ENCODE peak calls at places on chromosomes 4 and X, in four cellular contexts. One of them, this sample, is unnamed.

GRCh38 chrX:120560405-120560841 is 339 bp downstream of the CUL4B start:
- DNase-seq in NCI-H748 treated with DMSO at 0.1 percent for 48 hours: no peak
- DNase-seq in COR-L47: no peak
- DNase-seq in stimulated activated naive CD8-positive, alpha-beta T cell treated with anti-CD3 and anti-CD28 coated beads, Interleukin-15, Interleukin-2, amounts not matched to agents 100 U/mL and 50 U/mL, for 24 hours: peak; percentile 37
- DNase-seq in this sample: peak; percentile 24

GRCh38 chrX:123860506-123860840 is 620 bp downstream of the XIAP start:
- DNase-seq in NCI-H748 treated with DMSO at 0.1 percent for 48 hours: peak; percentile 15
- DNase-seq in COR-L47: no peak
- DNase-seq in stimulated activated naive CD8-positive, alpha-beta T cell treated with anti-CD3 and anti-CD28 coated beads, Interleukin-15, Interleukin-2, amounts not matched to agents 100 U/mL and 50 U/mL, for 24 hours: no peak
- DNase-seq in this sample: peak; percentile 2

GRCh38 chr4:40621229-40621591 is 8.5 kb downstream of the RBM47 start:
- DNase-seq in NCI-H748 treated with DMSO at 0.1 percent for 48 hours: no peak
- DNase-seq in COR-L47: no peak
- DNase-seq in stimulated activated naive CD8-positive, alpha-beta T cell treated with anti-CD3 and anti-CD28 coated beads, Interleukin-15, Interleukin-2, amounts not matched to agents 100 U/mL and 50 U/mL, for 24 hours: no peak
- DNase-seq in this sample: no peak

GRCh38 chr4:40301592-40301991 is 33.5 kb upstream of the CHRNA9 start:
- DNase-seq in NCI-H748 treated with DMSO at 0.1 percent for 48 hours: no peak
- DNase-seq in COR-L47: no peak
- DNase-seq in stimulated activated naive CD8-positive, alpha-beta T cell treated with anti-CD3 and anti-CD28 coated beads, Interleukin-15, Interleukin-2, amounts not matched to agents 100 U/mL and 50 U/mL, for 24 hours: peak; percentile 49
- DNase-seq in this sample: peak; percentile 49

GRCh38 chr4:61468091-61468720 is 268.1 kb downstream of the ADGRL3 start:
- DNase-seq in NCI-H748 treated with DMSO at 0.1 percent for 48 hours: no peak
- DNase-seq in COR-L47: no peak
- DNase-seq in stimulated activated naive CD8-positive, alpha-beta T cell treated with anti-CD3 and anti-CD28 coated beads, Interleukin-15, Interleukin-2, amounts not matched to agents 100 U/mL and 50 U/mL, for 24 hours: no peak
- DNase-seq in this sample: no peak

GRCh38 chr4:186876961-186877626 is 153.4 kb upstream of the FAT1 start:
- DNase-seq in NCI-H748 treated with DMSO at 0.1 percent for 48 hours: no peak
- DNase-seq in COR-L47: no peak
- DNase-seq in stimulated activated naive CD8-positive, alpha-beta T cell treated with anti-CD3 and anti-CD28 coated beads, Interleukin-15, Interleukin-2, amounts not matched to agents 100 U/mL and 50 U/mL, for 24 hours: no peak
- DNase-seq in this sample: no peak

GRCh38 chr4:119025916-119026661 is 109.5 kb upstream of the MYOZ2 start:
- DNase-seq in NCI-H748 treated with DMSO at 0.1 percent for 48 hours: no peak
- DNase-seq in COR-L47: no peak
- DNase-seq in stimulated activated naive CD8-positive, alpha-beta T cell treated with anti-CD3 and anti-CD28 coated beads, Interleukin-15, Interleukin-2, amounts not matched to agents 100 U/mL and 50 U/mL, for 24 hours: no peak
- DNase-seq in this sample: no peak

GRCh38 chrX:24902808-24903207 is 113.0 kb downstream of the ARX start:
- DNase-seq in NCI-H748 treated with DMSO at 0.1 percent for 48 hours: no peak
- DNase-seq in COR-L47: no peak
- DNase-seq in stimulated activated naive CD8-positive, alpha-beta T cell treated with anti-CD3 and anti-CD28 coated beads, Interleukin-15, Interleukin-2, amounts not matched to agents 100 U/mL and 50 U/mL, for 24 hours: no peak
- DNase-seq in this sample: no peak

GRCh38 chr4:180058731-180059215 is 2184.4 kb upstream of the TENM3 start:
- DNase-seq in NCI-H748 treated with DMSO at 0.1 percent for 48 hours: peak; percentile 44
- DNase-seq in COR-L47: peak; percentile 14
- DNase-seq in stimulated activated naive CD8-positive, alpha-beta T cell treated with anti-CD3 and anti-CD28 coated beads, Interleukin-15, Interleukin-2, amounts not matched to agents 100 U/mL and 50 U/mL, for 24 hours: peak; percentile 5
- DNase-seq in this sample: no peak

GRCh38 chr4:48340276-48340904 is 939 bp upstream of the SLAIN2 start:
- DNase-seq in NCI-H748 treated with DMSO at 0.1 percent for 48 hours: no peak
- DNase-seq in COR-L47: no peak
- DNase-seq in stimulated activated naive CD8-positive, alpha-beta T cell treated with anti-CD3 and anti-CD28 coated beads, Interleukin-15, Interleukin-2, amounts not matched to agents 100 U/mL and 50 U/mL, for 24 hours: no peak
- DNase-seq in this sample: no peak

GRCh38 chr4:166422475-166422874 is 549.4 kb downstream of the TLL1 start:
- DNase-seq in NCI-H748 treated with DMSO at 0.1 percent for 48 hours: no peak
- DNase-seq in COR-L47: no peak
- DNase-seq in stimulated activated naive CD8-positive, alpha-beta T cell treated with anti-CD3 and anti-CD28 coated beads, Interleukin-15, Interleukin-2, amounts not matched to agents 100 U/mL and 50 U/mL, for 24 hours: no peak
- DNase-seq in this sample: no peak

GRCh38 chrX:40144576-40144975 is 46.8 kb upstream of the BCOR start:
- DNase-seq in NCI-H748 treated with DMSO at 0.1 percent for 48 hours: no peak
- DNase-seq in COR-L47: no peak
- DNase-seq in stimulated activated naive CD8-positive, alpha-beta T cell treated with anti-CD3 and anti-CD28 coated beads, Interleukin-15, Interleukin-2, amounts not matched to agents 100 U/mL and 50 U/mL, for 24 hours: no peak
- DNase-seq in this sample: no peak

GRCh38 chr4:2036866-2037265 is 22.3 kb upstream of the NAT8L start:
- DNase-seq in NCI-H748 treated with DMSO at 0.1 percent for 48 hours: no peak
- DNase-seq in COR-L47: no peak
- DNase-seq in stimulated activated naive CD8-positive, alpha-beta T cell treated with anti-CD3 and anti-CD28 coated beads, Interleukin-15, Interleukin-2, amounts not matched to agents 100 U/mL and 50 U/mL, for 24 hours: no peak
- DNase-seq in this sample: no peak

GRCh38 chr4:184473515-184474260 is 662 bp downstream of the IRF2 start:
- DNase-seq in NCI-H748 treated with DMSO at 0.1 percent for 48 hours: no peak
- DNase-seq in COR-L47: peak; percentile 39
- DNase-seq in stimulated activated naive CD8-positive, alpha-beta T cell treated with anti-CD3 and anti-CD28 coated beads, Interleukin-15, Interleukin-2, amounts not matched to agents 100 U/mL and 50 U/mL, for 24 hours: peak; percentile 56
- DNase-seq in this sample: peak; percentile 25

GRCh38 chrX:53223955-53224859 is 800 bp downstream of the KDM5C start:
- DNase-seq in NCI-H748 treated with DMSO at 0.1 percent for 48 hours: no peak
- DNase-seq in COR-L47: no peak
- DNase-seq in stimulated activated naive CD8-positive, alpha-beta T cell treated with anti-CD3 and anti-CD28 coated beads, Interleukin-15, Interleukin-2, amounts not matched to agents 100 U/mL and 50 U/mL, for 24 hours: peak; percentile 6
- DNase-seq in this sample: no peak

GRCh38 chr4:4377683-4378082 is 9.2 kb upstream of the NSG1 start:
- DNase-seq in NCI-H748 treated with DMSO at 0.1 percent for 48 hours: no peak
- DNase-seq in COR-L47: no peak
- DNase-seq in stimulated activated naive CD8-positive, alpha-beta T cell treated with anti-CD3 and anti-CD28 coated beads, Interleukin-15, Interleukin-2, amounts not matched to agents 100 U/mL and 50 U/mL, for 24 hours: no peak
- DNase-seq in this sample: no peak

GRCh38 chrX:106302304-106302703 is 134.2 kb downstream of the PWWP3B start:
- DNase-seq in NCI-H748 treated with DMSO at 0.1 percent for 48 hours: no peak
- DNase-seq in COR-L47: no peak
- DNase-seq in stimulated activated naive CD8-positive, alpha-beta T cell treated with anti-CD3 and anti-CD28 coated beads, Interleukin-15, Interleukin-2, amounts not matched to agents 100 U/mL and 50 U/mL, for 24 hours: no peak
- DNase-seq in this sample: no peak

GRCh38 chrX:45164021-45164621 is 36.6 kb downstream of the DIPK2B start:
- DNase-seq in NCI-H748 treated with DMSO at 0.1 percent for 48 hours: no peak
- DNase-seq in COR-L47: no peak
- DNase-seq in stimulated activated naive CD8-positive, alpha-beta T cell treated with anti-CD3 and anti-CD28 coated beads, Interleukin-15, Interleukin-2, amounts not matched to agents 100 U/mL and 50 U/mL, for 24 hours: no peak
- DNase-seq in this sample: no peak

GRCh38 chr4:62640296-62640695 is 1440.2 kb downstream of the ADGRL3 start:
- DNase-seq in NCI-H748 treated with DMSO at 0.1 percent for 48 hours: no peak
- DNase-seq in COR-L47: peak; percentile 18
- DNase-seq in stimulated activated naive CD8-positive, alpha-beta T cell treated with anti-CD3 and anti-CD28 coated beads, Interleukin-15, Interleukin-2, amounts not matched to agents 100 U/mL and 50 U/mL, for 24 hours: no peak
- DNase-seq in this sample: no peak

GRCh38 chr4:30714408-30715031 is 5.6 kb upstream of the PCDH7 start:
- DNase-seq in NCI-H748 treated with DMSO at 0.1 percent for 48 hours: peak; percentile 3
- DNase-seq in COR-L47: peak; percentile 52
- DNase-seq in stimulated activated naive CD8-positive, alpha-beta T cell treated with anti-CD3 and anti-CD28 coated beads, Interleukin-15, Interleukin-2, amounts not matched to agents 100 U/mL and 50 U/mL, for 24 hours: no peak
- DNase-seq in this sample: no peak

GRCh38 chr4:82515705-82516104 is 46.1 kb downstream of the TMEM150C start:
- DNase-seq in NCI-H748 treated with DMSO at 0.1 percent for 48 hours: no peak
- DNase-seq in COR-L47: peak; percentile 8
- DNase-seq in stimulated activated naive CD8-positive, alpha-beta T cell treated with anti-CD3 and anti-CD28 coated beads, Interleukin-15, Interleukin-2, amounts not matched to agents 100 U/mL and 50 U/mL, for 24 hours: no peak
- DNase-seq in this sample: no peak

GRCh38 chrX:47175588-47175980 is 18.0 kb upstream of the UBA1 start:
- DNase-seq in NCI-H748 treated with DMSO at 0.1 percent for 48 hours: no peak
- DNase-seq in COR-L47: no peak
- DNase-seq in stimulated activated naive CD8-positive, alpha-beta T cell treated with anti-CD3 and anti-CD28 coated beads, Interleukin-15, Interleukin-2, amounts not matched to agents 100 U/mL and 50 U/mL, for 24 hours: no peak
- DNase-seq in this sample: no peak

GRCh38 chrX:103520391-103520790 is 1.1 kb upstream of the RAB40A start:
- DNase-seq in NCI-H748 treated with DMSO at 0.1 percent for 48 hours: peak; percentile 14
- DNase-seq in COR-L47: peak; percentile 3
- DNase-seq in stimulated activated naive CD8-positive, alpha-beta T cell treated with anti-CD3 and anti-CD28 coated beads, Interleukin-15, Interleukin-2, amounts not matched to agents 100 U/mL and 50 U/mL, for 24 hours: no peak
- DNase-seq in this sample: no peak

GRCh38 chr4:189090174-189090814 is 850.4 kb upstream of the FRG1 start:
- DNase-seq in NCI-H748 treated with DMSO at 0.1 percent for 48 hours: peak; percentile 2
- DNase-seq in COR-L47: peak; percentile 6
- DNase-seq in stimulated activated naive CD8-positive, alpha-beta T cell treated with anti-CD3 and anti-CD28 coated beads, Interleukin-15, Interleukin-2, amounts not matched to agents 100 U/mL and 50 U/mL, for 24 hours: no peak
- DNase-seq in this sample: no peak

GRCh38 chr4:165439344-165439743 is 60.5 kb downstream of the CPE start:
- DNase-seq in NCI-H748 treated with DMSO at 0.1 percent for 48 hours: no peak
- DNase-seq in COR-L47: no peak
- DNase-seq in stimulated activated naive CD8-positive, alpha-beta T cell treated with anti-CD3 and anti-CD28 coated beads, Interleukin-15, Interleukin-2, amounts not matched to agents 100 U/mL and 50 U/mL, for 24 hours: no peak
- DNase-seq in this sample: no peak

GRCh38 chr4:10020871-10021676 is at the start of gene SLC2A9:
- DNase-seq in NCI-H748 treated with DMSO at 0.1 percent for 48 hours: no peak
- DNase-seq in COR-L47: no peak
- DNase-seq in stimulated activated naive CD8-positive, alpha-beta T cell treated with anti-CD3 and anti-CD28 coated beads, Interleukin-15, Interleukin-2, amounts not matched to agents 100 U/mL and 50 U/mL, for 24 hours: no peak
- DNase-seq in this sample: no peak

GRCh38 chrX:48465336-48465933 is 4.6 kb downstream of the SLC38A5 start:
- DNase-seq in NCI-H748 treated with DMSO at 0.1 percent for 48 hours: no peak
- DNase-seq in COR-L47: no peak
- DNase-seq in stimulated activated naive CD8-positive, alpha-beta T cell treated with anti-CD3 and anti-CD28 coated beads, Interleukin-15, Interleukin-2, amounts not matched to agents 100 U/mL and 50 U/mL, for 24 hours: no peak
- DNase-seq in this sample: no peak

GRCh38 chrX:112761239-112762207 is 79.1 kb downstream of the AMOT start:
- DNase-seq in NCI-H748 treated with DMSO at 0.1 percent for 48 hours: no peak
- DNase-seq in COR-L47: no peak
- DNase-seq in stimulated activated naive CD8-positive, alpha-beta T cell treated with anti-CD3 and anti-CD28 coated beads, Interleukin-15, Interleukin-2, amounts not matched to agents 100 U/mL and 50 U/mL, for 24 hours: no peak
- DNase-seq in this sample: no peak

GRCh38 chr4:83536649-83537352 is 893 bp downstream of the GPAT3 start:
- DNase-seq in NCI-H748 treated with DMSO at 0.1 percent for 48 hours: no peak
- DNase-seq in COR-L47: no peak
- DNase-seq in stimulated activated naive CD8-positive, alpha-beta T cell treated with anti-CD3 and anti-CD28 coated beads, Interleukin-15, Interleukin-2, amounts not matched to agents 100 U/mL and 50 U/mL, for 24 hours: no peak
- DNase-seq in this sample: no peak

GRCh38 chr4:128310266-128310697 is 22.7 kb upstream of the PGRMC2 start:
- DNase-seq in NCI-H748 treated with DMSO at 0.1 percent for 48 hours: no peak
- DNase-seq in COR-L47: no peak
- DNase-seq in stimulated activated naive CD8-positive, alpha-beta T cell treated with anti-CD3 and anti-CD28 coated beads, Interleukin-15, Interleukin-2, amounts not matched to agents 100 U/mL and 50 U/mL, for 24 hours: no peak
- DNase-seq in this sample: no peak

GRCh38 chr4:107037188-107037587 is 1.1 kb upstream of the DKK2 start:
- DNase-seq in NCI-H748 treated with DMSO at 0.1 percent for 48 hours: no peak
- DNase-seq in COR-L47: no peak
- DNase-seq in stimulated activated naive CD8-positive, alpha-beta T cell treated with anti-CD3 and anti-CD28 coated beads, Interleukin-15, Interleukin-2, amounts not matched to agents 100 U/mL and 50 U/mL, for 24 hours: peak; percentile 8
- DNase-seq in this sample: no peak

GRCh38 chrX:101950581-101950980 is 18.8 kb upstream of the ZMAT1 start:
- DNase-seq in NCI-H748 treated with DMSO at 0.1 percent for 48 hours: no peak
- DNase-seq in COR-L47: no peak
- DNase-seq in stimulated activated naive CD8-positive, alpha-beta T cell treated with anti-CD3 and anti-CD28 coated beads, Interleukin-15, Interleukin-2, amounts not matched to agents 100 U/mL and 50 U/mL, for 24 hours: no peak
- DNase-seq in this sample: no peak

GRCh38 chr4:120319230-120319761 is 252.6 kb upstream of the MAD2L1 start:
- DNase-seq in NCI-H748 treated with DMSO at 0.1 percent for 48 hours: no peak
- DNase-seq in COR-L47: no peak
- DNase-seq in stimulated activated naive CD8-positive, alpha-beta T cell treated with anti-CD3 and anti-CD28 coated beads, Interleukin-15, Interleukin-2, amounts not matched to agents 100 U/mL and 50 U/mL, for 24 hours: no peak
- DNase-seq in this sample: no peak

GRCh38 chr4:25069014-25069413 is 38.3 kb upstream of the LGI2 start:
- DNase-seq in NCI-H748 treated with DMSO at 0.1 percent for 48 hours: no peak
- DNase-seq in COR-L47: no peak
- DNase-seq in stimulated activated naive CD8-positive, alpha-beta T cell treated with anti-CD3 and anti-CD28 coated beads, Interleukin-15, Interleukin-2, amounts not matched to agents 100 U/mL and 50 U/mL, for 24 hours: no peak
- DNase-seq in this sample: no peak

GRCh38 chr4:4919926-4920325 is 60.5 kb downstream of the MSX1 start:
- DNase-seq in NCI-H748 treated with DMSO at 0.1 percent for 48 hours: no peak
- DNase-seq in COR-L47: no peak
- DNase-seq in stimulated activated naive CD8-positive, alpha-beta T cell treated with anti-CD3 and anti-CD28 coated beads, Interleukin-15, Interleukin-2, amounts not matched to agents 100 U/mL and 50 U/mL, for 24 hours: no peak
- DNase-seq in this sample: no peak